ENCODE peak calls at places on chromosomes 2 and 18, in six cellular contexts. V, J, N, P, D and L are unnamed samples. For H3K27me3 and H3K9me3, the result is how much of the 10 kb centered on the place peaks cover.

GRCh38 chr2:176582990-176583481 is 313.8 kb downstream of the MTX2 start:
- DNase-seq in D (no peak), N (no peak), P (no peak), J (peak), V (no peak), L (peak)

GRCh38 chr2:44433841-44434240 is 72.1 kb downstream of the CAMKMT start:
- DNase-seq in V (no peak), P (no peak), N (no peak), J (no peak), D (no peak), L (no peak)

GRCh38 chr2:117523267-117523666 is 291.2 kb upstream of the DDX18 start:
- DNase-seq in V (peak), P (peak), D (peak), N (no peak), J (no peak), L (peak)

GRCh38 chr2:191486584-191487320 is 191.2 kb upstream of the NABP1 start:
- DNase-seq in N (no peak), P (no peak), J (peak), D (peak), V (no peak), L (peak)

GRCh38 chr2:155310589-155310988 is 612.1 kb downstream of the KCNJ3 start:
- DNase-seq in N (no peak), J (no peak), V (no peak), D (peak), P (no peak), L (no peak)

GRCh38 chr2:217357886-217358620 is 498.2 kb upstream of the TNP1 start:
- DNase-seq in P (no peak), V (no peak), D (no peak), J (no peak), N (no peak), L (no peak)

GRCh38 chr2:36562245-36562644 is 35.7 kb downstream of the FEZ2 start:
- DNase-seq in N (no peak), J (peak), V (no peak), P (no peak), D (no peak), L (no peak)

GRCh38 chr2:47339745-47340541 is 63.0 kb upstream of the MSH2 start:
- DNase-seq in N (no peak), V (no peak), J (peak), D (peak), P (no peak), L (peak)

GRCh38 chr2:122422384-122422991 is 667.0 kb downstream of the TSN start:
- DNase-seq in D (no peak), J (no peak), P (no peak), N (no peak), V (no peak), L (peak)

GRCh38 chr2:60604665-60605064 is 51.2 kb upstream of the BCL11A start:
- DNase-seq in N (no peak), J (no peak), P (no peak), V (no peak), D (no peak), L (no peak)

GRCh38 chr2:96265349-96265839 is 403 bp downstream of the TMEM127 start:
- DNase-seq in V (peak), J (no peak), D (no peak), N (peak), P (peak), L (peak)

GRCh38 chr2:50672286-50672685 is 359.6 kb downstream of the NRXN1 start:
- DNase-seq in J (no peak), D (no peak), N (no peak), V (no peak), P (no peak), L (no peak)

GRCh38 chr2:49490710-49491109 is 336.4 kb upstream of the FSHR start:
- DNase-seq in D (peak), P (peak), V (peak), J (no peak), N (no peak), L (peak)

GRCh38 chr2:230394301-230394700 is 21.7 kb upstream of the SP100 start:
- DNase-seq in V (no peak), P (no peak), D (no peak), N (no peak), J (no peak), L (no peak)
- H3K4me3 ChIP-seq in V (no peak), P (no peak), D (no peak), N (no peak), J (no peak), L (no peak)

GRCh38 chr2:38620282-38620977 is 17.7 kb upstream of the HNRNPLL start:
- DNase-seq in V (peak), D (no peak), P (no peak), N (no peak), J (peak), L (no peak)

GRCh38 chr2:38619458-38620164 is 16.9 kb upstream of the HNRNPLL start:
- DNase-seq in D (no peak), V (no peak), J (peak), P (no peak), N (no peak), L (no peak)

GRCh38 chr2:38626326-38627031 is 23.8 kb upstream of the HNRNPLL start:
- DNase-seq in N (no peak), J (no peak), P (no peak), V (no peak), D (peak), L (no peak)

GRCh38 chr2:38622210-38622609 is 19.5 kb upstream of the HNRNPLL start:
- DNase-seq in D (no peak), N (no peak), P (no peak), J (no peak), V (no peak), L (no peak)

GRCh38 chr2:38621018-38621417 is 18.3 kb upstream of the HNRNPLL start:
- DNase-seq in N (no peak), J (no peak), P (no peak), V (no peak), D (no peak), L (no peak)
- H3K27me3 ChIP-seq in N (under half), J (under half), P (under half), V (under half), D (under half), L (under half)

GRCh38 chr2:88687384-88687783 is 4.1 kb upstream of the RPIA start:
- DNase-seq in J (no peak), V (no peak), D (no peak), P (no peak), N (no peak), L (no peak)
- H3K9me3 ChIP-seq in J (under half), V (under half), D (under half), P (under half), N (under half), L (under half)

GRCh38 chr2:209900638-209901037 is 101.8 kb upstream of the RPE start:
- DNase-seq in J (no peak), N (no peak), D (no peak), V (no peak), P (no peak), L (no peak)
- H3K4me3 ChIP-seq in J (no peak), N (no peak), D (no peak), V (no peak), P (no peak), L (no peak)

GRCh38 chr2:26581991-26582842 is 58.9 kb downstream of the CIB4 start:
- DNase-seq in P (no peak), N (no peak), V (no peak), J (no peak), D (no peak), L (no peak)
- H3K27me3 ChIP-seq in P (under half), N (under half), V (under half), J (half or more), D (under half), L (under half)

GRCh38 chr2:153623020-153623419 is 144.5 kb upstream of the RPRM start:
- DNase-seq in D (no peak), V (no peak), J (no peak), N (no peak), P (no peak), L (no peak)

DNA sequence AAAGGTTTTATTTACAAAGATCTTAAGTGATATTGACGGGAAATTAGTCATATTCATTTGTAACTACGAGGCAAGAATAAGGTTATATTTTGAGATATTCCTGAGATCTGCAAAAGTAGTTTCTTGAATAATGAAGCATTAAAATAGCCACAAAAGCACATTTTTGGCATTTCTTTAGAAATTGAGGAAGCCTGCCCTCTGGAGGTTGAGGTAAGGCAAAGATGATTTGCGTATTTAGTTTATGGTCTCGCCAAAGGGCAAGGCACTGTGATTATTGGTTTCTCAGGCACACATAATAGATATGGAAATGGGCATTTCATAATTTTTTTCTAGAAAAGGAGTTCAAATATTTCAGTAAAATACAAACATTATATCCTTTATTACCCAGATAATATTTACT is 143.7 kb upstream of the RPRM start:
- DNase-seq in D (no peak), P (no peak), V (no peak), N (no peak), J (no peak), L (no peak)
- H3K9me3 ChIP-seq in D (under half), P (under half), V (under half), N (under half), J (under half), L (under half)

GRCh38 chr18:48135436-48135966 is 205.0 kb upstream of the SMAD2 start:
- DNase-seq in N (no peak), V (no peak), P (no peak), J (no peak), D (no peak), L (no peak)
- H3K4me3 ChIP-seq in N (peak), V (no peak), P (peak), J (no peak), D (peak), L (no peak)